ENCODE peak calls at places on chromosomes 5 and 9, in ten cellular contexts. One of them, this sample, is unnamed.

GRCh38 chr9:71928376-71928775 is 16.9 kb downstream of the C9orf85 start:
- DNase-seq in stimulated activated CD4-positive, alpha-beta T cell treated with anti-CD3 and anti-CD28 coated beads, Interleukin-1b, Interleukin-23, amount 100 ng/mL, for 4 hours: no peak
- DNase-seq in NB4: no peak
- DNase-seq in NCI-H1092: no peak
- DNase-seq in K562: no peak
- DNase-seq in lung: no peak
- DNase-seq in hypothalamus: no peak
- DNase-seq in neural crest cell: no peak
- DNase-seq in fibroblast of lung: no peak
- DNase-seq in CD4-positive, alpha-beta T cell: no peak
- DNase-seq in this sample: no peak

GRCh38 chr5:179243333-179243732 is 101.9 kb downstream of the ADAMTS2 start:
- DNase-seq in NCI-H1092: no peak
- DNase-seq in K562: no peak
- DNase-seq in stimulated activated CD4-positive, alpha-beta T cell treated with anti-CD3 and anti-CD28 coated beads, Interleukin-1b, Interleukin-23, amount 100 ng/mL, for 4 hours: no peak
- DNase-seq in lung: no peak
- DNase-seq in NB4: no peak
- DNase-seq in fibroblast of lung: peak
- DNase-seq in CD4-positive, alpha-beta T cell: no peak
- DNase-seq in hypothalamus: no peak
- DNase-seq in neural crest cell: no peak
- DNase-seq in this sample: no peak

GRCh38 chr5:154479944-154480750 is 2.1 kb upstream of the HAND1 start:
- DNase-seq in CD4-positive, alpha-beta T cell: no peak
- DNase-seq in lung: no peak
- DNase-seq in NB4: no peak
- DNase-seq in fibroblast of lung: no peak
- DNase-seq in hypothalamus: no peak
- DNase-seq in stimulated activated CD4-positive, alpha-beta T cell treated with anti-CD3 and anti-CD28 coated beads, Interleukin-1b, Interleukin-23, amount 100 ng/mL, for 4 hours: no peak
- DNase-seq in neural crest cell: no peak
- DNase-seq in NCI-H1092: no peak
- DNase-seq in K562: no peak
- DNase-seq in this sample: no peak

GRCh38 chr9:81574399-81574798 is 114.9 kb downstream of the TLE1 start:
- DNase-seq in neural crest cell: no peak
- DNase-seq in CD4-positive, alpha-beta T cell: no peak
- DNase-seq in NCI-H1092: no peak
- DNase-seq in hypothalamus: no peak
- DNase-seq in fibroblast of lung: peak
- DNase-seq in K562: no peak
- DNase-seq in stimulated activated CD4-positive, alpha-beta T cell treated with anti-CD3 and anti-CD28 coated beads, Interleukin-1b, Interleukin-23, amount 100 ng/mL, for 4 hours: no peak
- DNase-seq in lung: no peak
- DNase-seq in NB4: no peak
- DNase-seq in this sample: no peak

GRCh38 chr9:122320346-122320995 is 50.4 kb upstream of the PTGS1 start:
- DNase-seq in CD4-positive, alpha-beta T cell: no peak
- DNase-seq in NCI-H1092: no peak
- DNase-seq in stimulated activated CD4-positive, alpha-beta T cell treated with anti-CD3 and anti-CD28 coated beads, Interleukin-1b, Interleukin-23, amount 100 ng/mL, for 4 hours: no peak
- DNase-seq in NB4: no peak
- DNase-seq in K562: no peak
- DNase-seq in hypothalamus: no peak
- DNase-seq in lung: no peak
- DNase-seq in neural crest cell: no peak
- DNase-seq in fibroblast of lung: no peak
- DNase-seq in this sample: no peak

GRCh38 chr9:114451707-114452031 is 53.6 kb downstream of the WHRN start:
- DNase-seq in neural crest cell: no peak
- DNase-seq in fibroblast of lung: no peak
- DNase-seq in hypothalamus: no peak
- DNase-seq in lung: no peak
- DNase-seq in stimulated activated CD4-positive, alpha-beta T cell treated with anti-CD3 and anti-CD28 coated beads, Interleukin-1b, Interleukin-23, amount 100 ng/mL, for 4 hours: no peak
- DNase-seq in CD4-positive, alpha-beta T cell: no peak
- DNase-seq in NCI-H1092: no peak
- DNase-seq in NB4: no peak
- DNase-seq in K562: no peak
- DNase-seq in this sample: no peak

GRCh38 chr5:16628376-16628775 is 11.6 kb upstream of the RETREG1 start:
- DNase-seq in NCI-H1092: no peak
- DNase-seq in neural crest cell: no peak
- DNase-seq in hypothalamus: no peak
- DNase-seq in CD4-positive, alpha-beta T cell: no peak
- DNase-seq in stimulated activated CD4-positive, alpha-beta T cell treated with anti-CD3 and anti-CD28 coated beads, Interleukin-1b, Interleukin-23, amount 100 ng/mL, for 4 hours: no peak
- DNase-seq in fibroblast of lung: no peak
- DNase-seq in K562: no peak
- DNase-seq in lung: no peak
- DNase-seq in NB4: no peak
- DNase-seq in this sample: no peak

GRCh38 chr9:118170032-118170955 is 466.1 kb downstream of the TLR4 start:
- DNase-seq in stimulated activated CD4-positive, alpha-beta T cell treated with anti-CD3 and anti-CD28 coated beads, Interleukin-1b, Interleukin-23, amount 100 ng/mL, for 4 hours: no peak
- DNase-seq in lung: no peak
- DNase-seq in hypothalamus: peak
- DNase-seq in CD4-positive, alpha-beta T cell: no peak
- DNase-seq in fibroblast of lung: peak
- DNase-seq in NCI-H1092: peak
- DNase-seq in K562: peak
- DNase-seq in NB4: peak
- DNase-seq in neural crest cell: peak
- DNase-seq in this sample: no peak

GRCh38 chr5:141326088-141326854 is 4.0 kb upstream of the PCDHGA1 start:
- DNase-seq in hypothalamus: peak
- DNase-seq in fibroblast of lung: peak
- DNase-seq in CD4-positive, alpha-beta T cell: peak
- DNase-seq in NCI-H1092: no peak
- DNase-seq in NB4: peak
- DNase-seq in K562: peak
- DNase-seq in neural crest cell: no peak
- DNase-seq in lung: no peak
- DNase-seq in stimulated activated CD4-positive, alpha-beta T cell treated with anti-CD3 and anti-CD28 coated beads, Interleukin-1b, Interleukin-23, amount 100 ng/mL, for 4 hours: peak
- DNase-seq in this sample: peak

GRCh38 chr5:170614071-170614490 is 110.3 kb downstream of the KCNIP1 start:
- DNase-seq in neural crest cell: no peak
- DNase-seq in hypothalamus: no peak
- DNase-seq in NCI-H1092: no peak
- DNase-seq in NB4: no peak
- DNase-seq in K562: no peak
- DNase-seq in stimulated activated CD4-positive, alpha-beta T cell treated with anti-CD3 and anti-CD28 coated beads, Interleukin-1b, Interleukin-23, amount 100 ng/mL, for 4 hours: no peak
- DNase-seq in lung: no peak
- DNase-seq in fibroblast of lung: no peak
- DNase-seq in CD4-positive, alpha-beta T cell: no peak
- DNase-seq in this sample: no peak

GRCh38 chr5:172692981-172693380 is 51.9 kb downstream of the NEURL1B start:
- DNase-seq in neural crest cell: no peak
- DNase-seq in CD4-positive, alpha-beta T cell: no peak
- DNase-seq in fibroblast of lung: peak
- DNase-seq in NCI-H1092: no peak
- DNase-seq in stimulated activated CD4-positive, alpha-beta T cell treated with anti-CD3 and anti-CD28 coated beads, Interleukin-1b, Interleukin-23, amount 100 ng/mL, for 4 hours: no peak
- DNase-seq in hypothalamus: no peak
- DNase-seq in K562: no peak
- DNase-seq in lung: no peak
- DNase-seq in NB4: no peak
- DNase-seq in this sample: no peak

GRCh38 chr5:74630387-74631087 is 10.0 kb downstream of the ENC1 start:
- DNase-seq in NB4: no peak
- DNase-seq in neural crest cell: no peak
- DNase-seq in stimulated activated CD4-positive, alpha-beta T cell treated with anti-CD3 and anti-CD28 coated beads, Interleukin-1b, Interleukin-23, amount 100 ng/mL, for 4 hours: no peak
- DNase-seq in hypothalamus: no peak
- DNase-seq in lung: no peak
- DNase-seq in CD4-positive, alpha-beta T cell: no peak
- DNase-seq in fibroblast of lung: peak
- DNase-seq in NCI-H1092: no peak
- DNase-seq in K562: no peak
- DNase-seq in this sample: no peak

GRCh38 chr5:59062986-59063683 is 480.3 kb downstream of the RAB3C start:
- DNase-seq in K562: no peak
- DNase-seq in neural crest cell: no peak
- DNase-seq in hypothalamus: no peak
- DNase-seq in NB4: no peak
- DNase-seq in NCI-H1092: no peak
- DNase-seq in lung: no peak
- DNase-seq in stimulated activated CD4-positive, alpha-beta T cell treated with anti-CD3 and anti-CD28 coated beads, Interleukin-1b, Interleukin-23, amount 100 ng/mL, for 4 hours: no peak
- DNase-seq in CD4-positive, alpha-beta T cell: no peak
- DNase-seq in fibroblast of lung: peak
- DNase-seq in this sample: no peak

GRCh38 chr5:142293486-142293885 is 31.3 kb downstream of the SPRY4 start:
- DNase-seq in fibroblast of lung: peak
- DNase-seq in hypothalamus: no peak
- DNase-seq in K562: peak
- DNase-seq in NCI-H1092: no peak
- DNase-seq in neural crest cell: no peak
- DNase-seq in CD4-positive, alpha-beta T cell: no peak
- DNase-seq in NB4: no peak
- DNase-seq in stimulated activated CD4-positive, alpha-beta T cell treated with anti-CD3 and anti-CD28 coated beads, Interleukin-1b, Interleukin-23, amount 100 ng/mL, for 4 hours: no peak
- DNase-seq in lung: no peak
- DNase-seq in this sample: no peak

GRCh38 chr5:65037845-65038815 is 269.4 kb downstream of the CWC27 start:
- DNase-seq in stimulated activated CD4-positive, alpha-beta T cell treated with anti-CD3 and anti-CD28 coated beads, Interleukin-1b, Interleukin-23, amount 100 ng/mL, for 4 hours: no peak
- DNase-seq in fibroblast of lung: no peak
- DNase-seq in lung: no peak
- DNase-seq in NCI-H1092: no peak
- DNase-seq in NB4: peak
- DNase-seq in K562: peak
- DNase-seq in CD4-positive, alpha-beta T cell: no peak
- DNase-seq in neural crest cell: no peak
- DNase-seq in hypothalamus: no peak
- DNase-seq in this sample: no peak

GRCh38 chr9:125544988-125545651 is 161.9 kb downstream of the MAPKAP1 start:
- DNase-seq in fibroblast of lung: peak
- DNase-seq in hypothalamus: no peak
- DNase-seq in NB4: no peak
- DNase-seq in neural crest cell: no peak
- DNase-seq in stimulated activated CD4-positive, alpha-beta T cell treated with anti-CD3 and anti-CD28 coated beads, Interleukin-1b, Interleukin-23, amount 100 ng/mL, for 4 hours: no peak
- DNase-seq in NCI-H1092: no peak
- DNase-seq in CD4-positive, alpha-beta T cell: no peak
- DNase-seq in lung: peak
- DNase-seq in K562: no peak
- DNase-seq in this sample: no peak

GRCh38 chr5:124652514-124652819 is 94.0 kb downstream of the ZNF608 start:
- DNase-seq in lung: no peak
- DNase-seq in neural crest cell: no peak
- DNase-seq in NCI-H1092: no peak
- DNase-seq in stimulated activated CD4-positive, alpha-beta T cell treated with anti-CD3 and anti-CD28 coated beads, Interleukin-1b, Interleukin-23, amount 100 ng/mL, for 4 hours: no peak
- DNase-seq in hypothalamus: no peak
- DNase-seq in K562: no peak
- DNase-seq in NB4: no peak
- DNase-seq in CD4-positive, alpha-beta T cell: no peak
- DNase-seq in fibroblast of lung: no peak
- DNase-seq in this sample: no peak

GRCh38 chr5:181243521-181244307 is at the start of gene RACK1:
- DNase-seq in neural crest cell: peak
- DNase-seq in NCI-H1092: no peak
- DNase-seq in NB4: peak
- DNase-seq in stimulated activated CD4-positive, alpha-beta T cell treated with anti-CD3 and anti-CD28 coated beads, Interleukin-1b, Interleukin-23, amount 100 ng/mL, for 4 hours: peak
- DNase-seq in hypothalamus: no peak
- DNase-seq in fibroblast of lung: peak
- DNase-seq in CD4-positive, alpha-beta T cell: peak
- DNase-seq in lung: peak
- DNase-seq in K562: peak
- DNase-seq in this sample: peak

GRCh38 chr5:78895616-78896015 is 89.5 kb downstream of the ARSB start:
- DNase-seq in lung: no peak
- DNase-seq in hypothalamus: no peak
- DNase-seq in NB4: no peak
- DNase-seq in NCI-H1092: no peak
- DNase-seq in neural crest cell: no peak
- DNase-seq in CD4-positive, alpha-beta T cell: no peak
- DNase-seq in stimulated activated CD4-positive, alpha-beta T cell treated with anti-CD3 and anti-CD28 coated beads, Interleukin-1b, Interleukin-23, amount 100 ng/mL, for 4 hours: no peak
- DNase-seq in K562: no peak
- DNase-seq in fibroblast of lung: no peak
- DNase-seq in this sample: no peak

GRCh38 chr9:134189475-134190231 is 25.3 kb upstream of the RNU6ATAC start:
- DNase-seq in stimulated activated CD4-positive, alpha-beta T cell treated with anti-CD3 and anti-CD28 coated beads, Interleukin-1b, Interleukin-23, amount 100 ng/mL, for 4 hours: no peak
- DNase-seq in fibroblast of lung: peak
- DNase-seq in hypothalamus: no peak
- DNase-seq in lung: no peak
- DNase-seq in CD4-positive, alpha-beta T cell: no peak
- DNase-seq in K562: no peak
- DNase-seq in NCI-H1092: peak
- DNase-seq in NB4: no peak
- DNase-seq in neural crest cell: no peak
- DNase-seq in this sample: no peak